ENCODE peak calls at places on chromosomes 7 and 10, in nine cellular contexts. M is A549, E is body of pancreas, Z is mammary epithelial cell, T is neural progenitor cell, R is H1, B is HFF-Myc, S is IMR-90, U is fibroblast of lung. N is an unnamed sample.

GRCh38 chr7:106284516-106285050 is at the start of gene NAMPT:
- DNase-seq in M (no peak), E (no peak), Z (peak; percentile 27), T (peak; percentile 80), R (peak; percentile 86), B (no peak), S (no peak), U (peak; percentile 17), N (no peak)

GRCh38 chr10:70348228-70348850 is 34.1 kb downstream of the LRRC20 start:
- DNase-seq in M (peak; percentile 25), E (peak; percentile 42), Z (peak; percentile 32), T (peak; percentile 56), R (peak; percentile 73), B (no peak), S (no peak), U (no peak), N (no peak)

GRCh38 chr7:45576249-45576929 is 2.2 kb downstream of the ADCY1 start:
- DNase-seq in M (no peak), E (no peak), Z (no peak), T (no peak), R (no peak), B (no peak), S (no peak), U (no peak), N (no peak)

GRCh38 chr10:108050626-108051025 is 886.1 kb upstream of the SORCS1 start:
- DNase-seq in M (no peak), E (no peak), Z (no peak), T (no peak), R (no peak), B (no peak), S (no peak), U (no peak), N (no peak)

GRCh38 chr7:43702974-43703373 is 26.3 kb downstream of the COA1 start:
- DNase-seq in M (no peak), E (no peak), Z (no peak), T (no peak), R (no peak), B (no peak), S (no peak), U (no peak), N (no peak)

GRCh38 chr7:115707236-115707635 is 323.3 kb downstream of the TFEC start:
- DNase-seq in M (no peak), E (peak; percentile 24), Z (peak; percentile 5), T (peak; percentile 24), R (no peak), B (peak; percentile 11), S (peak; percentile 5), U (peak; percentile 1), N (no peak)

GRCh38 chr7:98322331-98323260 is 41.1 kb downstream of the BRI3 start:
- DNase-seq in M (no peak), E (no peak), Z (no peak), T (no peak), R (no peak), B (no peak), S (no peak), U (no peak), N (no peak)

GRCh38 chr10:127880557-127880956 is 12.2 kb downstream of the CLRN3 start:
- DNase-seq in M (no peak), E (no peak), Z (no peak), T (no peak), R (peak; percentile 30), B (no peak), S (no peak), U (no peak), N (no peak)

GRCh38 chr7:12716134-12716667 is 28.8 kb downstream of the ARL4A start:
- DNase-seq in M (no peak), E (no peak), Z (no peak), T (peak; percentile 57), R (no peak), B (no peak), S (no peak), U (no peak), N (no peak)

GRCh38 chr10:51231754-51232153 is 157.5 kb downstream of the PRKG1 start:
- DNase-seq in M (no peak), E (no peak), Z (no peak), T (no peak), R (no peak), B (no peak), S (no peak), U (no peak), N (no peak)

GRCh38 chr7:90596745-90597526 is 815 bp downstream of the CDK14 start:
- DNase-seq in M (no peak), E (no peak), Z (peak; percentile 57), T (peak; percentile 40), R (no peak), B (no peak), S (peak; percentile 48), U (peak; percentile 66), N (no peak)

GRCh38 chr7:142357953-142358520 is 100.2 kb upstream of the PRSS58 start:
- DNase-seq in M (peak; percentile 15), E (no peak), Z (peak; percentile 65), T (peak; percentile 58), R (peak; percentile 56), B (peak; percentile 69), S (peak; percentile 83), U (peak; percentile 70), N (peak; percentile 36)

GRCh38 chr10:124665980-124666379 is 78.2 kb downstream of the FAM53B start:
- DNase-seq in M (no peak), E (no peak), Z (no peak), T (no peak), R (no peak), B (no peak), S (no peak), U (peak; percentile 46), N (no peak)

GRCh38 chr7:84720456-84721097 is 466.3 kb downstream of the SEMA3D start:
- DNase-seq in M (no peak), E (no peak), Z (no peak), T (no peak), R (no peak), B (no peak), S (peak; percentile 8), U (peak; percentile 64), N (no peak)

GRCh38 chr10:1577371-1577770 is 160.0 kb downstream of the ADARB2 start:
- DNase-seq in M (no peak), E (no peak), Z (no peak), T (no peak), R (no peak), B (no peak), S (no peak), U (no peak), N (no peak)

GRCh38 chr7:151115836-151116418 is 29.7 kb downstream of the AGAP3 start:
- DNase-seq in M (no peak), E (peak; percentile 52), Z (peak; percentile 96), T (no peak), R (no peak), B (no peak), S (no peak), U (no peak), N (no peak)
- H3K4me3 ChIP-seq in M (no peak overlapping the region), E (no peak overlapping the region), Z (peak overlapping the region; percentile 64), T (peak overlapping the region; percentile 47), R (no peak overlapping the region), B (no peak overlapping the region), S (no peak overlapping the region), U (no peak overlapping the region), N (peak overlapping the region; percentile 8)

GRCh38 chr10:123019941-123020703 is 11.3 kb downstream of the ACADSB start:
- DNase-seq in M (no peak), E (no peak), Z (no peak), T (no peak), R (no peak), B (no peak), S (no peak), U (no peak), N (no peak)

GRCh38 chr10:123024540-123024939 is 15.7 kb downstream of the ACADSB start:
- DNase-seq in M (no peak), E (no peak), Z (no peak), T (no peak), R (no peak), B (no peak), S (no peak), U (no peak), N (no peak)

GRCh38 chr10:123019264-123019663 is 10.5 kb downstream of the ACADSB start:
- DNase-seq in M (no peak), E (no peak), Z (no peak), T (no peak), R (no peak), B (no peak), S (no peak), U (no peak), N (no peak)

GRCh38 chr10:123018531-123018930 is 9.7 kb downstream of the ACADSB start:
- DNase-seq in M (no peak), E (no peak), Z (no peak), T (no peak), R (no peak), B (no peak), S (no peak), U (no peak), N (no peak)

DNA sequence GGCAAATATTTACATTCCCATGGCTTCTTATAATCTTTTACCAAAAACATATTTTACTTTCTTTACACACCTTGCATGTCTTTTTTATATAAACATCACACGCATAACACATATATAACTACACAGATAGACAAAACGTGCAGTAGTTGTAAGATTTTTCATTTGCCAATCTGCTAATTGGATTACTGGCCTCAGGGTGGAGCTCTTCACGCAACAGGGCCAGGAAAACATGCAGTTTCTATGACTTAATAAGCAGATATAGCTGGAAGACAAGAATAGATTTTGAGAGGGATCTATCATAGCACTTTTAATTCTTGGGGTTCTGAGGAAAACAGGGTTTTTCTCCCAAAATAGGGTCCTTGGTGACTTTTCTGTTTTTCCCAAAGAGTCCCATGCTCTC is 12.7 kb downstream of the ACADSB start:
- DNase-seq in M (no peak), E (no peak), Z (no peak), T (no peak), R (no peak), B (no peak), S (no peak), U (no peak), N (no peak)
- TF ChIP-seq CTCF in M (peak; percentile 37), E (peak; percentile 14), Z (peak; percentile 57), T (peak; percentile 56), R (no peak), B (peak; percentile 35), S (peak; percentile 19), U (peak; percentile 3), N (peak; percentile 18)

DNA sequence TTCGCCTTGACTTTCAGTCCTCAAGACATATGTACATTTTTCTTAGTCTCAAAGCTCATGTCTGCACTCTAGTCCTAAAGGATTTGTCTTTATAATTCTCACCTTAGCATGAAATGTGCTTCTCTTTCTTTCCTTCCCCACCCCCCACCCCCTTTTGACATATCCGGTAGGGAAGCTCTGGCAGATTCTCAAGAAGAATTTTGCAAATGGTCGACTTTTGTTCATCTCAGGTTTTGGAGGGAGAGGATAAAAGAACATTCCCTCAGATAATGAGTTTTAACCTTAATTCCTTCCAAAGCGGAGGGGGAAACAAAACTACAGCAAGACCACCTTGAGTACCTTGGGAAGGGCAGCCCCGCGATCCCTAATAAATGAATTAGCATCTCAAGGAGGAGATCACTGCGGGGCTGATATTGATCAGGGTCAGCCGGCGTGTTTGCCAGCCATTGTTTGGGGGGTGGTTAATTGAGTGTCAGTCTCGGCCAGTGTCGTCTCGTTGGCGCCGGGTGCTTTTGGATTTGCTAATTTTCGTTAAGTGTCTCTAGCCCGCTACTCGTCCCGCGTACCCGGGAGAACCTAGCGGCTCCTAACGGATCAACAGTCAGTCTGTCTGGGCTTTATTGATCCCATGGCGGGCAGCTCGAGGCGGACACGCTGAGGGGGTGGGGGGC is 889 bp upstream of the BAMBI start:
- DNase-seq in M (no peak), E (peak; percentile 37), Z (no peak), T (peak; percentile 84), R (peak; percentile 66), B (no peak), S (no peak), U (no peak), N (no peak)
- H3K4me3 ChIP-seq in M (peak overlapping the region; percentile 99), E (no peak overlapping the region), Z (peak overlapping the region; percentile 42), T (peak overlapping the region; percentile 76), R (peak overlapping the region; percentile 56), B (peak overlapping the region; percentile 36), S (peak overlapping the region; percentile 28), U (peak overlapping the region; percentile 42), N (peak overlapping the region; percentile 61)

GRCh38 chr7:119943932-119944600 is 328.9 kb upstream of the KCND2 start:
- DNase-seq in M (no peak), E (no peak), Z (no peak), T (no peak), R (no peak), B (no peak), S (no peak), U (no peak), N (no peak)
- TF ChIP-seq CTCF in M (no peak), E (no peak), Z (no peak), T (no peak), R (no peak), B (no peak), S (no peak), U (no peak), N (no peak)